ENCODE peak calls at places on chromosomes 2 and 18, in six cellular contexts. R, Q, T, B, D and J are unnamed samples.

GRCh38 chr18:58615150-58616132 is 13.4 kb downstream of the ALPK2 start:
- DNase-seq in R (no peak), Q (no peak), T (peak; percentile 81), B (no peak), D (no peak), J (no peak)

GRCh38 chr18:78774741-78775141 is 204.9 kb upstream of the SALL3 start:
- DNase-seq in Q (no peak), R (no peak), T (no peak), B (no peak), D (no peak), J (no peak)

GRCh38 chr2:60569680-60570111 is 16.2 kb upstream of the BCL11A start:
- DNase-seq in Q (no peak), R (no peak), B (no peak), T (no peak), D (no peak), J (no peak)

GRCh38 chr18:45590060-45590537 is 25.2 kb upstream of the SLC14A2 start:
- DNase-seq in B (no peak), D (peak; percentile 10), T (no peak), Q (no peak), R (no peak), J (no peak)

GRCh38 chr2:78417355-78417754 is 608.1 kb upstream of the REG3G start:
- DNase-seq in R (no peak), D (no peak), Q (no peak), B (no peak), T (no peak), J (no peak)

GRCh38 chr2:100628506-100628905 is 65.7 kb downstream of the PDCL3 start:
- DNase-seq in D (no peak), T (no peak), R (no peak), B (no peak), Q (no peak), J (no peak)

GRCh38 chr2:44821500-44821899 is 120.0 kb upstream of the SIX3 start:
- DNase-seq in B (no peak), R (no peak), T (no peak), Q (no peak), D (no peak), J (no peak)

GRCh38 chr2:8549273-8549922 is 132.5 kb upstream of the ID2 start:
- DNase-seq in D (no peak), Q (no peak), R (no peak), T (no peak), B (peak; percentile 8), J (no peak)

GRCh38 chr2:46909771-46910419 is 5.7 kb downstream of the MCFD2 start:
- DNase-seq in B (no peak), D (no peak), Q (no peak), T (peak; percentile 54), R (no peak), J (no peak)

GRCh38 chr18:34887881-34888580 is 153.2 kb upstream of the MAPRE2 start:
- DNase-seq in Q (no peak), B (no peak), D (no peak), T (no peak), R (no peak), J (no peak)

GRCh38 chr2:192195548-192196418 is 1.1 kb upstream of the TMEFF2 start:
- DNase-seq in Q (peak; percentile 50), R (no peak), D (peak; percentile 28), B (no peak), T (no peak), J (no peak)

GRCh38 chr18:59885579-59886163 is 14.1 kb upstream of the PMAIP1 start:
- DNase-seq in B (no peak), T (peak; percentile 43), D (no peak), Q (no peak), R (no peak), J (no peak)